ENCODE peak calls at places on chromosomes 6 and 20, in four cellular contexts. S is SK-N-SH, F is A549, V is HepG2. W is an unnamed sample.

GRCh38 chr6:165905744-165906143 is 242.7 kb upstream of the PDE10A start:
- DNase-seq in V (no peak), F (no peak), S (no peak), W (no peak)

GRCh38 chr6:26088344-26088743 is 1.1 kb downstream of the HFE start:
- DNase-seq in S (no peak), V (no peak), F (no peak), W (no peak)

GRCh38 chr20:39825524-39825923 is 863.4 kb downstream of the DHX35 start:
- DNase-seq in F (no peak), V (no peak), S (no peak), W (no peak)

GRCh38 chr6:110541701-110542309 is 65.4 kb upstream of the SLC22A16 start:
- DNase-seq in S (peak), V (no peak), F (no peak), W (no peak)

GRCh38 chr20:47559141-47559540 is 57.5 kb downstream of the NCOA3 start:
- DNase-seq in V (no peak), F (no peak), S (no peak), W (no peak)

GRCh38 chr6:169968541-169969270 is 217.3 kb downstream of the ERMARD start:
- DNase-seq in V (no peak), S (peak), F (peak), W (no peak)

GRCh38 chr20:60105404-60105803 is 147.2 kb downstream of the CDH26 start:
- DNase-seq in F (no peak), V (no peak), S (no peak), W (no peak)

GRCh38 chr6:144284753-144285547 is at the start of gene UTRN:
- DNase-seq in S (peak), V (peak), F (peak), W (no peak)

GRCh38 chr6:52568320-52568719 is 8.5 kb downstream of the TRAM2 start:
- DNase-seq in F (no peak), S (no peak), V (no peak), W (no peak)

GRCh38 chr6:3290501-3291211 is 31.9 kb downstream of the PSMG4 start:
- DNase-seq in F (no peak), V (no peak), S (no peak), W (no peak)

GRCh38 chr6:44061375-44062104 is 65.7 kb downstream of the MRPL14 start:
- DNase-seq in S (no peak), F (no peak), V (no peak), W (no peak)

GRCh38 chr6:142568857-142569597 is 267.2 kb downstream of the ADGRG6 start:
- DNase-seq in F (no peak), S (no peak), V (no peak), W (no peak)

GRCh38 chr6:154757352-154758095 is 24.3 kb downstream of the SCAF8 start:
- DNase-seq in V (no peak), S (no peak), F (no peak), W (no peak)

GRCh38 chr6:111714403-111715270 is 109.0 kb upstream of the TRAF3IP2 start:
- DNase-seq in F (no peak), V (no peak), S (no peak), W (no peak)

GRCh38 chr20:49846206-49846807 is 33.7 kb downstream of the SLC9A8 start:
- DNase-seq in F (peak), S (peak), V (peak), W (no peak)
- TF ChIP-seq PBX3 in F (no peak), S (no peak), V (no peak), W (no peak)

GRCh38 chr6:125104425-125104824 is 49.1 kb upstream of the TPD52L1 start:
- DNase-seq in V (no peak), F (no peak), S (no peak), W (no peak)
- TF ChIP-seq PBX3 in V (no peak), F (no peak), S (no peak), W (no peak)

GRCh38 chr6:19734061-19734460 is 103.1 kb upstream of the ID4 start:
- DNase-seq in V (no peak), F (no peak), S (no peak), W (no peak)

GRCh38 chr6:19736066-19736465 is 101.1 kb upstream of the ID4 start:
- DNase-seq in S (no peak), F (no peak), V (no peak), W (no peak)

GRCh38 chr6:19734519-19734918 is 102.7 kb upstream of the ID4 start:
- DNase-seq in V (no peak), F (no peak), S (no peak), W (no peak)

GRCh38 chr6:19731286-19731685 is 105.9 kb upstream of the ID4 start:
- DNase-seq in F (peak), S (no peak), V (peak), W (no peak)
- TF ChIP-seq PBX3 in F (no peak), S (peak), V (no peak), W (no peak)

DNA sequence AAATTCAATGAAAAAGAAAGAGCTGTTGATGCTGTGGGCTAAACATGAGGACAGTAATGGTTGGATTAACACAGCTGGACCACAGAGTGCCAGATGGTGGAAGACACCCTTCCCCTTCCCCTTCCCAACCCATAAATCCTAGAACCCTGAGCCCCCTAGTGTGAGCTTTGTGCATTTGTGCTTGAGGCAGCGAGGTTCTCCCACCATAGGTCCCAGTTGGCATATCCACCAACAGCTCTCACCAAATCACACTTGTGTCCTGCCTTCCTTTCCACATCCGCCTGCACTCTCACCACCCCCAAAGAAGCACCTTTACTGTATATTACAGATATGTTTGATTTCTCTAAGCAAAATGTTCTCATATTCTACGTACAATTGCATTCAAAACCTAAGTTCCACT is 32.8 kb upstream of the HBS1L start:
- DNase-seq in S (no peak), V (peak), F (peak), W (no peak)
- TF ChIP-seq PBX3 in S (no peak), V (no peak), F (no peak), W (no peak)

DNA sequence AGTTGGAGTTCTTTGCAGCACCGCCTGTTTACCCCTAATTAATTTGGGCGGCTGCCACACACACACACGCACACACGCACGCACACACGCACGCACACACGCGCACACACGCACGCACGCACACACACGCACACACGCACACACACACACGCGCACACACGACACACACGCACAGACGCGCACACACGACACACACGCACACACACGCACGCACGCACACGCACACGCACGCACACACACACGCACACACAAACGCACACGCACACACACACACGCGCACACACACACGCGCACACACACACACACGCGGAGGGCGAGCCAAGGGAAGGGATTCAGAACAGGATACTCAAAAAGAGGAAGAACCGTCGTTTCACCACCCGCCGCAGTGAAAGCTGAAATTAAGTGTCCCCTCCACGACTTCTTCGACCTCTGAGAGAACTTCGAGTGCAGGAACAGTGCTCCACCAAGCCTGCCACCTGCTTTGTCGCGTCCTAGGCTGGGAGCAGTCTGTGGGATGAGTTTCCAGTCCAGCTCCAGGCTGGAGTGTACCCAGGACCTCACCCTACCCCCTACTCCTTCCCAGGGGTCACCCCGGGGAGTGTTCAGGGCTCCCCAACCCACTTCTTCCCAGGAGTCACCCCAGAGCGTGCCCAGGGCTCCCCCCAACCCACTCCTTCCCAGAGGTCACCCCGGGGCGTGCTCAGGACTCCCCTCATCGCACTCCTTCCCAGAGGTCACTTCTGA is 1.1 kb downstream of the RNASET2 start:
- DNase-seq in S (peak), F (peak), V (no peak), W (no peak)
- TF ChIP-seq PBX3 in S (no peak), F (no peak), V (no peak), W (no peak)

GRCh38 chr20:50237349-50237748 is 46.7 kb downstream of the CEBPB start:
- DNase-seq in F (no peak), V (peak), S (no peak), W (no peak)
- TF ChIP-seq PBX3 in F (no peak), V (no peak), S (no peak), W (no peak)

GRCh38 chr20:54078296-54078695 is 7.9 kb upstream of the BCAS1 start:
- DNase-seq in V (peak), S (no peak), F (no peak), W (no peak)
- TF ChIP-seq PBX3 in V (no peak), S (no peak), F (no peak), W (peak)

GRCh38 chr6:137443901-137444300 is 50.3 kb downstream of the OLIG3 start:
- DNase-seq in S (no peak), V (no peak), F (peak), W (no peak)
- TF ChIP-seq PBX3 in S (no peak), V (no peak), F (no peak), W (no peak)

GRCh38 chr6:18391018-18391417 is 3.9 kb downstream of the RNF144B start:
- DNase-seq in V (no peak), F (no peak), S (no peak), W (no peak)

GRCh38 chr6:18392346-18392877 is 5.3 kb downstream of the RNF144B start:
- DNase-seq in F (no peak), S (no peak), V (no peak), W (no peak)

GRCh38 chr6:18397701-18398100 is 10.6 kb downstream of the RNF144B start:
- DNase-seq in S (no peak), V (no peak), F (no peak), W (no peak)

GRCh38 chr6:18395177-18395850 is 8.2 kb downstream of the RNF144B start:
- DNase-seq in S (no peak), F (no peak), V (no peak), W (no peak)

DNA sequence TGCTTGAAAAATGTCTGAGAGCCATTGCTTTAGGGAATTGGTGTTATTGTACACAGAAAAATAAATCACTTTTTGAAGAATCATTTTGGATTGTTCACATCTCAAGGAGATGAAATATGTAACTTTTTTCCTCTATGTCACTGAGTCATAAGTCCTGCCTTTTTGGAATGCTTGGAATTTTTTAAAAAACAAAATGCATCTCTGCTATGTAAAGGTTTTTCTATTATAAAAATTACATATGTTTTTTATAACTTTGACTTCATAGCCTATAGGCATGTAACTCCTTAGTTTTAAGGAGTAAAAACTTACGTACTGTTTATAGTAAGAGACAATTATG is 8.7 kb downstream of the RNF144B start:
- DNase-seq in V (no peak), S (no peak), F (no peak), W (no peak)
- TF ChIP-seq PBX3 in V (no peak), S (peak), F (no peak), W (no peak)

DNA sequence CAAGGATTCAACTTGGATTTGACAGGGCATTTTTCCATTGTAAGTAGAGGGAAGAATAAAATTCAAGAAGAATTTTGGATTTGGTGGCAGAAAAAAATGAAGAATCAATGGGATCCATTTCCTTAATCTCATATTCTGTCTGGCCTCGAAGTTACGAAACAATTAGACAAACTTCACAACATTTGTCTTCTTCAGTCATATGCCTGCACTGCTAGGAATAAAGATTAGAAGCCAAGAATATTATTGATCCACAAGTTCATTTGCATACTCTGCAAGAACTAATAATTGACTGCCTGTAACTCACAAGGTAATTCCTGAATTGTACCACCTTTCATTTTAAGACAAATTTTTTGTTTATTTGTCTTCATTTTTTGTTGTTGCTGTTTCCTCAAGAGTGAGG is 486.2 kb downstream of the HAO1 start:
- DNase-seq in F (no peak), V (no peak), S (no peak), W (no peak)
- TF ChIP-seq PBX3 in F (no peak), V (no peak), S (no peak), W (no peak)

W was measured in GM12878.